ENCODE peak calls at places on chromosomes 13 and 19, in seven cellular contexts. W is osteocyte, M is Peyer's patch, R is thoracic aorta, E is natural killer cell, J is A549, I is stomach. L is an unnamed sample.

GRCh38 chr13:25876256-25876655 is 175.6 kb downstream of the SHISA2 start:
- DNase-seq in M (no peak), I (no peak), W (no peak), E (no peak), R (no peak), J (no peak), L (no peak)

GRCh38 chr19:42441047-42441440 is 1.7 kb downstream of the CXCL17 start:
- DNase-seq in E (no peak), I (peak; percentile 51), R (no peak), J (no peak), M (no peak), W (no peak), L (no peak)

GRCh38 chr13:51249254-51249653 is 27.1 kb downstream of the FAM124A start:
- DNase-seq in J (no peak), M (no peak), W (no peak), R (no peak), E (no peak), I (no peak), L (no peak)

GRCh38 chr13:51033431-51034185 is 77.5 kb downstream of the C13orf42 start:
- DNase-seq in W (peak; percentile 60), I (no peak), E (no peak), R (no peak), M (no peak), J (no peak), L (no peak)

GRCh38 chr19:917323-918151 is at the start of gene KISS1R:
- DNase-seq in I (peak; percentile 44), M (no peak), R (no peak), J (peak; percentile 59), E (peak; percentile 40), W (no peak), L (peak; percentile 77)

GRCh38 chr13:62512194-62513141 is 1096.8 kb upstream of the PCDH20 start:
- DNase-seq in I (peak; percentile 42), W (no peak), M (peak; percentile 32), E (no peak), R (no peak), J (peak; percentile 55), L (peak; percentile 29)

GRCh38 chr13:48653074-48654054 is at the start of gene CYSLTR2:
- DNase-seq in M (no peak), J (peak; percentile 2), R (no peak), E (no peak), W (no peak), I (no peak), L (peak; percentile 14)

GRCh38 chr13:55664178-55664577 is 1476.5 kb upstream of the PRR20A start:
- DNase-seq in R (no peak), I (no peak), M (no peak), E (no peak), J (no peak), W (no peak), L (no peak)

GRCh38 chr19:1324792-1325567 is 39.3 kb downstream of the EFNA2 start:
- DNase-seq in E (peak; percentile 29), W (no peak), J (peak; percentile 78), R (no peak), I (peak; percentile 52), M (peak; percentile 68), L (peak; percentile 68)

GRCh38 chr13:53028637-53029121 is at the start of gene OLFM4:
- DNase-seq in I (no peak), M (peak; percentile 70), R (no peak), J (no peak), W (no peak), E (no peak), L (no peak)

GRCh38 chr13:102017248-102017647 is 384.6 kb downstream of the FGF14 start:
- DNase-seq in I (no peak), E (no peak), R (no peak), M (no peak), J (peak; percentile 0), W (no peak), L (no peak)

GRCh38 chr19:42152876-42153275 is 20.6 kb upstream of the POU2F2 start:
- DNase-seq in J (no peak), E (no peak), M (no peak), I (no peak), R (no peak), W (no peak), L (no peak)

GRCh38 chr13:40583738-40584137 is 82.7 kb downstream of the FOXO1 start:
- DNase-seq in W (no peak), J (no peak), I (no peak), R (no peak), E (no peak), M (no peak), L (no peak)

GRCh38 chr13:75437582-75438318 is 44.2 kb downstream of the TBC1D4 start:
- DNase-seq in W (no peak), E (no peak), J (no peak), R (no peak), M (no peak), I (no peak), L (no peak)

GRCh38 chr19:5534787-5535586 is 32.8 kb downstream of the TINCR start:
- DNase-seq in J (peak; percentile 59), E (no peak), R (no peak), W (no peak), M (no peak), I (no peak), L (no peak)

GRCh38 chr13:98326274-98326673 is 149.2 kb upstream of the RNF113B start:
- DNase-seq in W (no peak), R (no peak), E (no peak), J (no peak), I (no peak), M (no peak), L (no peak)

GRCh38 chr19:28012361-28012760 is 1200.6 kb downstream of the UQCRFS1 start:
- DNase-seq in I (no peak), R (no peak), J (no peak), M (no peak), W (no peak), E (no peak), L (no peak)

GRCh38 chr13:40958655-40959054 is 60.5 kb downstream of the ELF1 start:
- DNase-seq in I (no peak), J (no peak), E (no peak), R (no peak), M (no peak), W (no peak), L (no peak)

GRCh38 chr19:51326216-51327065 is 15.0 kb downstream of the IGLON5 start:
- DNase-seq in W (no peak), J (no peak), I (no peak), E (no peak), M (no peak), R (no peak), L (no peak)

GRCh38 chr19:47509973-47510372 is 4.9 kb downstream of the NAPA start:
- DNase-seq in J (no peak), E (no peak), I (peak; percentile 67), W (no peak), R (peak; percentile 40), M (no peak), L (no peak)

GRCh38 chr13:44726214-44726613 is 150.1 kb upstream of the TSC22D1 start:
- DNase-seq in E (no peak), W (no peak), M (no peak), R (no peak), I (no peak), J (no peak), L (no peak)

DNA sequence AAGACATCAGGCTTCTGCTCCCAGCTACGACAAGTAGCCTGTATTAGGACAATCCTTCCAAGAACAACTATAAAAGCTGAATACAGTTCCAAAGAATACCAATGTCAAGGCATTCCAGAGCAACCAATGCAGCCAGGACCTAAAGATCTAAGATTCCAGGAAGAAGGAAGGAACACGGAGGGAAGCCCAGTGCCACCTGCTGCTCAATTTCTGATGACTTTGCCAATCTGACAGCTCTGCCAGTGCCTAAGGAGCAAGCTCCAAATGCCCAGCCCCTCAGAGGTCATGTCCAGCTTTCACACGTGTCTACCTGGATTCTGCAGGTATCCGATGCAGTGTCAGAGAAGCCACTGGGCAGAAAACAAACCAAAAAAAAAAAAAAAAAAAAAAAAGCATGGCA is 164.4 kb downstream of the IRS2 start:
- DNase-seq in R (no peak), I (peak; percentile 30), W (no peak), M (no peak), J (no peak), E (no peak), L (no peak)
- TF ChIP-seq CTCF in R (no peak), I (no peak), W (no peak), M (no peak), J (no peak), E (no peak), L (no peak)

DNA sequence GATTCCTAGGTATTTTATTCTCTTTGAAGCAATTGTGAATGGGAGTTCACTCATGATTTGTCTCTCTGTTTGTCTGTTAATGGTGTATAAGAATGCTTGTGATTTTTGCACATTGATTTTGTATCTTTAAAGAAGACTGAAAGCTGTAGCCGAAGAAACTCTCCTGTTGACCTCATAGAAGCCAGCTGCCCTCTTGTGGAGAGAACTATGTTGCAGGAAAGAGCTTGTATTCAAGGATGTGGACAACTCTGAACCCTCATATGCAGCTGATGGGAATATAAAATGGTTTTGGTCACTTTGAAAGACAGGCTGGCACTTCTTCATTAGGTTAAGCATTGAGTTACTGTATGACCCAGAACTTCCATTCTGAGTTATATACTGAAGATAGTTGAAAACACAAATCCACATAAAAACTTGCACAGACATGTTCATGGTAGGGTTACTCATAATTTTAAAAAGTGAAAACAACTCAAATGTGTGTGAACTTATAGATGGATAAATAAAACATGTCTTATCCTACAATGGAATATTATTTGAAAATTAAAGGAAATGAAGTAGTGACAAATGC is 65.8 kb upstream of the SLITRK6 start:
- DNase-seq in I (no peak), W (no peak), R (no peak), E (no peak), M (no peak), J (peak; percentile 50), L (no peak)
- TF ChIP-seq CTCF in I (no peak), W (peak; percentile 54), R (no peak), E (no peak), M (no peak), J (no peak), L (no peak)

GRCh38 chr13:112067121-112067741 is at the start of gene SOX1:
- DNase-seq in M (no peak), I (no peak), J (no peak), W (no peak), E (no peak), R (no peak), L (peak; percentile 29)
- TF ChIP-seq CTCF in M (no peak), I (no peak), J (no peak), W (no peak), E (no peak), R (no peak), L (no peak)

GRCh38 chr19:14091086-14091884 is 734 bp upstream of the SAMD1 start:
- DNase-seq in R (no peak), E (peak; percentile 67), M (peak; percentile 90), W (no peak), J (peak; percentile 67), I (no peak), L (peak; percentile 94)

GRCh38 chr19:14089662-14090508 is 666 bp downstream of the SAMD1 start:
- DNase-seq in W (no peak), I (peak; percentile 62), E (peak; percentile 42), M (peak; percentile 69), J (peak; percentile 69), R (no peak), L (no peak)

GRCh38 chr19:14090509-14091085 is at the start of gene SAMD1:
- DNase-seq in R (peak; percentile 78), E (peak; percentile 65), I (peak; percentile 93), J (peak; percentile 90), M (peak; percentile 89), W (peak; percentile 91), L (peak; percentile 91)

GRCh38 chr19:14088634-14089411 is 1.7 kb downstream of the SAMD1 start:
- DNase-seq in W (no peak), J (no peak), R (no peak), E (no peak), M (no peak), I (no peak), L (no peak)

DNA sequence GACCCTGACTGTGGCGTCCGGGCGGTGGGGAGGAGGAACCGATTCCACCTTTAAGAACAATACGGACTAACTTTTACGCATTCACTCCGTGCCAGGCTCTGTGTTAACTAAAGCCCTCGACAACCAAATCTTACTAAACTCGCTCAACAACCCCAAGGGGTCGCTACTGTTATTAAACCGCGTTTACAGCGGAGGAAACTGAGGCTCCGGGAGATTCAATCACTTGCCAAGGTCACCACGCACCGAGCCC is 1.2 kb downstream of the SAMD1 start:
- DNase-seq in R (no peak), J (peak; percentile 29), E (no peak), I (no peak), W (no peak), M (no peak), L (no peak)
- TF ChIP-seq CTCF in R (no peak), J (no peak), E (no peak), I (no peak), W (peak; percentile 40), M (no peak), L (no peak)